ENCODE peak calls at places on chromosomes 12 and 14, in eight cellular contexts. Y, C, P, J, E, H, L and F are unnamed samples.

GRCh38 chr12:108826807-108827721 is 30.3 kb downstream of the SSH1 start:
- DNase-seq in Y (no peak), H (no peak), J (peak), C (no peak), L (no peak), P (no peak), E (no peak), F (no peak)

GRCh38 chr14:76782885-76783566 is 21.8 kb downstream of the VASH1 start:
- DNase-seq in C (no peak), E (no peak), J (no peak), P (no peak), Y (peak), H (no peak), L (no peak), F (no peak)

GRCh38 chr12:6141048-6141447 is 16.6 kb upstream of the VWF start:
- DNase-seq in J (peak), Y (no peak), P (peak), L (no peak), C (no peak), H (no peak), E (peak), F (no peak)

GRCh38 chr14:52351561-52352491 is 37.7 kb downstream of the PTGER2 start:
- DNase-seq in C (no peak), P (no peak), J (peak), Y (no peak), L (peak), H (no peak), E (no peak), F (no peak)

GRCh38 chr12:126791122-126791521 is 1475.8 kb upstream of the TMEM132C start:
- DNase-seq in Y (no peak), L (no peak), H (no peak), J (no peak), E (no peak), C (no peak), P (no peak), F (no peak)

GRCh38 chr12:9364224-9365176 is 156.3 kb upstream of the PZP start:
- DNase-seq in P (peak), H (no peak), E (no peak), Y (no peak), J (peak), C (no peak), L (no peak), F (no peak)

GRCh38 chr14:54435500-54435981 is 5.6 kb downstream of the CNIH1 start:
- DNase-seq in J (peak), P (no peak), L (no peak), E (peak), H (no peak), Y (no peak), C (no peak), F (peak)

GRCh38 chr12:7060353-7060954 is at the start of gene C1S:
- DNase-seq in J (peak), P (no peak), H (peak), E (peak), C (peak), L (peak), Y (peak), F (peak)

GRCh38 chr14:63205281-63205575 is 985 bp downstream of the RHOJ start:
- DNase-seq in H (no peak), J (no peak), P (no peak), C (no peak), L (no peak), E (no peak), Y (no peak), F (no peak)

GRCh38 chr12:60830381-60830780 is 1234.6 kb downstream of the SLC16A7 start:
- DNase-seq in L (no peak), J (peak), Y (no peak), P (no peak), C (no peak), E (no peak), H (no peak), F (no peak)

GRCh38 chr14:75736845-75737485 is 75.9 kb downstream of the TTLL5 start:
- DNase-seq in P (no peak), Y (no peak), L (no peak), E (no peak), J (no peak), H (no peak), C (no peak), F (no peak)

GRCh38 chr12:53036802-53037201 is 13.1 kb upstream of the TNS2 start:
- DNase-seq in L (no peak), J (no peak), P (no peak), Y (no peak), H (no peak), C (no peak), E (no peak), F (no peak)

GRCh38 chr12:103779410-103780092 is 61.5 kb downstream of the NT5DC3 start:
- DNase-seq in H (no peak), J (peak), Y (no peak), L (no peak), E (no peak), C (no peak), P (no peak), F (no peak)

GRCh38 chr12:105257321-105257728 is 21.4 kb upstream of the APPL2 start:
- DNase-seq in P (no peak), H (no peak), E (peak), Y (no peak), L (no peak), J (peak), C (no peak), F (no peak)

GRCh38 chr12:109111775-109112491 is 4.5 kb upstream of the ACACB start:
- DNase-seq in L (peak), H (peak), E (peak), J (peak), C (peak), Y (peak), P (peak), F (peak)

GRCh38 chr12:113097716-113098427 is 37.7 kb downstream of the RASAL1 start:
- DNase-seq in C (no peak), L (no peak), E (peak), P (no peak), Y (no peak), J (no peak), H (peak), F (no peak)

GRCh38 chr14:47044841-47045240 is 393.3 kb upstream of the RPL10L start:
- DNase-seq in H (no peak), J (no peak), Y (no peak), C (no peak), L (no peak), P (no peak), E (peak), F (peak)

GRCh38 chr12:9066755-9067433 is 48.8 kb downstream of the A2M start:
- DNase-seq in L (no peak), J (no peak), C (no peak), P (no peak), E (no peak), Y (no peak), H (no peak), F (no peak)

GRCh38 chr12:93100610-93101009 is 171.5 kb upstream of the EEA1 start:
- DNase-seq in P (no peak), L (no peak), C (no peak), E (no peak), J (no peak), H (no peak), Y (no peak), F (peak)

GRCh38 chr12:104182621-104183378 is 32.8 kb upstream of the TXNRD1 start:
- DNase-seq in H (no peak), J (no peak), Y (no peak), C (no peak), P (no peak), E (no peak), L (no peak), F (no peak)

GRCh38 chr14:85060116-85060515 is 469.8 kb upstream of the FLRT2 start:
- DNase-seq in E (no peak), C (no peak), Y (no peak), P (no peak), J (no peak), H (no peak), L (no peak), F (no peak)

GRCh38 chr12:108568653-108569154 is 6.3 kb downstream of the ISCU start:
- DNase-seq in J (no peak), Y (no peak), P (peak), H (no peak), E (no peak), C (no peak), L (no peak), F (peak)

GRCh38 chr12:108099085-108099484 is 30.0 kb upstream of the WSCD2 start:
- DNase-seq in Y (no peak), H (no peak), P (no peak), J (no peak), C (peak), E (no peak), L (no peak), F (peak)

GRCh38 chr12:62732861-62733427 is 202.0 kb downstream of the PPM1H start:
- DNase-seq in Y (no peak), E (peak), J (peak), C (no peak), L (no peak), H (no peak), P (no peak), F (no peak)

GRCh38 chr14:68682166-68683103 is 110.4 kb downstream of the ZFP36L1 start:
- DNase-seq in E (peak), P (peak), J (peak), C (no peak), H (no peak), Y (no peak), L (peak), F (peak)

GRCh38 chr12:27965966-27966365 is 6.6 kb downstream of the PTHLH start:
- DNase-seq in L (no peak), H (no peak), C (no peak), P (no peak), J (peak), Y (no peak), E (no peak), F (no peak)

GRCh38 chr12:40015360-40015759 is 90.5 kb downstream of the SLC2A13 start:
- DNase-seq in C (no peak), Y (no peak), H (no peak), L (no peak), E (no peak), J (no peak), P (no peak), F (no peak)
- H3K27ac ChIP-seq in C (no peak), Y (no peak), H (no peak), L (no peak), E (no peak), J (no peak), P (no peak), F (no peak)

GRCh38 chr12:32249701-32250270 is 143.1 kb downstream of the BICD1 start:
- DNase-seq in C (no peak), P (no peak), H (no peak), L (no peak), E (no peak), Y (no peak), J (no peak), F (peak)
- H3K27ac ChIP-seq in C (no peak), P (no peak), H (no peak), L (no peak), E (no peak), Y (no peak), J (no peak), F (no peak)

GRCh38 chr12:85036736-85037135 is 585 bp downstream of the LRRIQ1 start:
- DNase-seq in P (no peak), Y (no peak), L (no peak), H (no peak), C (no peak), E (no peak), J (no peak), F (no peak)
- H3K27ac ChIP-seq in P (no peak), Y (no peak), L (no peak), H (no peak), C (no peak), E (no peak), J (no peak), F (no peak)

GRCh38 chr14:60861545-60862147 is 119.2 kb downstream of the TRMT5 start:
- DNase-seq in E (no peak), L (no peak), P (no peak), C (no peak), Y (no peak), J (no peak), H (no peak), F (no peak)

GRCh38 chr14:60859525-60859924 is 121.4 kb downstream of the TRMT5 start:
- DNase-seq in J (no peak), L (no peak), Y (no peak), E (no peak), P (no peak), H (no peak), C (no peak), F (no peak)

GRCh38 chr14:60865378-60866127 is 115.3 kb downstream of the TRMT5 start:
- DNase-seq in L (no peak), H (no peak), E (no peak), J (no peak), C (no peak), P (no peak), Y (no peak), F (no peak)

GRCh38 chr14:60862283-60862682 is 118.6 kb downstream of the TRMT5 start:
- DNase-seq in L (peak), Y (no peak), E (peak), P (no peak), H (peak), C (no peak), J (no peak), F (peak)

DNA sequence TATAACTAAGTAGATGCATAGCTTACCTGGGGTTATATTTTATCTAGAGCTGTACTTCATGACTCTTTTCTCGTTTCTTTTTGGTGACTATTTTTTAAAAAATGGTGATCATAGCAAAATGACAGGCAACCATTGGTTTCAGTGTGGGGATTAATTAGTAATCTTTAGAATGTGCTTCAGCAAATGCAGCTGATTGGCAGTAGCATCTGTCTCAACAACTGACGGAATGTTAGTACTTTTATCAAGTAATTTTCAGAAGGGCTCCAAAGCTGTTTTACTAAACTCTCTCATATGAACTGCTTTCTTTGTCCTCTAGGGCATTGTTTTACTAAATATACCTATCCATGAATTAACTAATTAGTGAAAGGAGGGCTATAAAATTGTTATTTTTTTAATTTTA is 117.6 kb downstream of the TRMT5 start:
- DNase-seq in L (no peak), Y (no peak), E (no peak), H (no peak), J (no peak), P (no peak), C (no peak), F (no peak)
- H3K27ac ChIP-seq in L (no peak), Y (no peak), E (no peak), H (no peak), J (no peak), P (no peak), C (peak), F (no peak)

GRCh38 chr12:43807361-43807760 is 1.2 kb upstream of the TWF1 start:
- DNase-seq in E (no peak), L (no peak), Y (no peak), P (no peak), C (no peak), H (no peak), J (no peak), F (no peak)
- H3K27ac ChIP-seq in E (no peak), L (no peak), Y (no peak), P (peak), C (no peak), H (no peak), J (no peak), F (peak)

DNA sequence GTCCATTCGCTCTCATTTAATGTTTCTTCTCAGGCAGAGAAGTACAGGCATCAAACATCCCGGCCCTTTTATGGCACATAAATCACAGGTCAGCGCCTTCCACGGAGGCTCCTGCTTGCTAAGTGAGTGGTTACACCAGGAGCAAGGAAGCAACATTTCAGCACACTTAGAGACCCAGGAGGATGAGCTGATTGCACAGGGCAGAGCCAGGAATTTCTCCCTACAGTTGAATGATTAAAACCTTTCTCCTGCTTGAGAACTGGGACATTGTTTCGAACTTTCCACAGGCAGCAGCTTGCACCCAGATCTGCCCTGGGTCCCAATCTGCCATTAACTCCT is 233.4 kb downstream of the SPTSSA start:
- DNase-seq in E (no peak), L (no peak), P (no peak), Y (no peak), J (no peak), H (no peak), C (no peak), F (no peak)
- H3K27ac ChIP-seq in E (no peak), L (no peak), P (no peak), Y (no peak), J (no peak), H (no peak), C (no peak), F (no peak)

DNA sequence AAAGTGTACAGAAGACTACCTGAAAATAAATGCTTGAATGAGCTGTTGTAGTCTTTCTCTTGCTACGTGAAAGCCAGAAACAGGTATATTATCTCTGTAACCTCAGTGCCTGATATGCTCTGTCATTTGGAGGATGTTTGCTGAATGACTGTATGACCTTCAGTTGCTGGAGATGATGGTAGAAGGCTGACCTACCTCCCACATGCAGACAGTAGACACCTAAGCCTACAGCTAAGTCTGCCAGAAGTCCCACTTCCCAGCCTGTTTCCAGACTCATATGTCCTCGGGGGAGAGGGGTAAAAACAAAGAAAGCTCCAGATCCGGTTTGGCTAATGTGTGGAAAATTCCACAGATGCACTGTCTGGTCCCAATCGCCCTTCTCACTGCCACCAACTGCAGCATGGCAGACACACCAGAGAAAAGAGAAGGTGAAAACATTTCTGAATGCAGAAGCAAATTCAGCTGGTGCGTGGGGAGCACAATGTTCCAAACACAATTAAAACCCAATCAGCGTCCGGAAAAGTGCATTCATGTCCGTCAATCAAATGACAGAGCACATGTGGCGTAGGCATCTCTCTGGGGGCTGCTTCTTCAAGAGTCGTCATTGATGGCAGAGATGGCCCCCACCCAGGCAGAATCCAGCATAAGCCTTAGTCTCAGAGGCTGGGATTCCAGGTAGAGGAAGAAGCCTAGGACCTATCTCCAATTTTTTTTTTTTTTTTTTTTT is 76.3 kb upstream of the TBX3 start:
- DNase-seq in Y (no peak), J (no peak), P (no peak), L (no peak), C (no peak), E (no peak), H (no peak), F (no peak)
- H3K27ac ChIP-seq in Y (no peak), J (no peak), P (no peak), L (no peak), C (no peak), E (no peak), H (no peak), F (no peak)

DNA sequence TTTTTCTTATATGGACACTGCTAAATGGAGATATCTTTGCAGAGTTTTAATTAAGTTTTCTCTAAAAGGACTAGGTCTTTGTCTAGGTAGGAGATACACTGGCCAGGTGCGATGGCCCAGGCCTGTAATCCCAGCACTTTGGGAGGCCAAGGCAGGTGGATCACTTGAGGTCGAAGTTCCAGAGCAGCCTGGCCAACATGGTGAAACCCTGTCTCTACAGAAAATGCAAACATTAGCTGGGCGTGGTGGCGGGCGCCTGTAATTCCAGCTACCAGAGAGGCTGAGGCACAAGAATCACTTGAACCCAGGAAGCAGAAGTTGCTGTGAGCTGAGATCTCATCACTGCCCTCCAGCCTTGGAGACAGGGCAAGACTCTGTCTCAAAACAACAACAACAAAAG is 17.1 kb upstream of the CERS5 start:
- DNase-seq in J (no peak), C (no peak), P (no peak), E (no peak), L (no peak), Y (no peak), H (no peak), F (no peak)
- H3K27ac ChIP-seq in J (no peak), C (no peak), P (no peak), E (no peak), L (no peak), Y (peak), H (no peak), F (no peak)